ENCODE peak calls at places on chromosomes 2 and 18, in six cellular contexts. One of them, this sample, is unnamed.

GRCh38 chr2:239369631-239370161 is 31.1 kb downstream of the HDAC4 start:
- DNase-seq in PC-3: no peak
- DNase-seq in aorta: peak; percentile 61
- DNase-seq in body of pancreas: peak; percentile 56
- DNase-seq in psoas muscle: no peak
- DNase-seq in SJSA1: no peak
- DNase-seq in this sample: peak; percentile 28

GRCh38 chr2:10844083-10844482 is 31.5 kb upstream of the PDIA6 start:
- DNase-seq in PC-3: peak; percentile 36
- DNase-seq in aorta: peak; percentile 79
- DNase-seq in body of pancreas: peak; percentile 89
- DNase-seq in psoas muscle: peak; percentile 81
- DNase-seq in SJSA1: peak; percentile 33
- DNase-seq in this sample: peak; percentile 91

GRCh38 chr2:72947947-72948346 is 30.6 kb downstream of the EMX1 start:
- DNase-seq in PC-3: no peak
- DNase-seq in aorta: no peak
- DNase-seq in body of pancreas: no peak
- DNase-seq in psoas muscle: no peak
- DNase-seq in SJSA1: no peak
- DNase-seq in this sample: no peak

GRCh38 chr2:118123561-118124232 is 35.4 kb downstream of the INSIG2 start:
- DNase-seq in PC-3: peak; percentile 99
- DNase-seq in aorta: peak; percentile 76
- DNase-seq in body of pancreas: peak; percentile 51
- DNase-seq in psoas muscle: peak; percentile 19
- DNase-seq in SJSA1: no peak
- DNase-seq in this sample: no peak

GRCh38 chr2:234146087-234146826 is 95.8 kb downstream of the SPP2 start:
- DNase-seq in PC-3: peak; percentile 84
- DNase-seq in aorta: no peak
- DNase-seq in body of pancreas: peak; percentile 8
- DNase-seq in psoas muscle: no peak
- DNase-seq in SJSA1: peak; percentile 66
- DNase-seq in this sample: no peak

GRCh38 chr18:6752200-6752873 is 22.8 kb downstream of the ARHGAP28 start:
- DNase-seq in PC-3: no peak
- DNase-seq in aorta: no peak
- DNase-seq in body of pancreas: peak; percentile 3
- DNase-seq in psoas muscle: no peak
- DNase-seq in SJSA1: peak; percentile 49
- DNase-seq in this sample: no peak

GRCh38 chr2:186531257-186531775 is 45.3 kb downstream of the ZC3H15 start:
- DNase-seq in PC-3: no peak
- DNase-seq in aorta: no peak
- DNase-seq in body of pancreas: no peak
- DNase-seq in psoas muscle: no peak
- DNase-seq in SJSA1: no peak
- DNase-seq in this sample: no peak

GRCh38 chr2:27954771-27955384 is 64.3 kb downstream of the BABAM2 start:
- DNase-seq in PC-3: peak; percentile 94
- DNase-seq in aorta: no peak
- DNase-seq in body of pancreas: peak; percentile 59
- DNase-seq in psoas muscle: peak; percentile 59
- DNase-seq in SJSA1: peak; percentile 55
- DNase-seq in this sample: no peak

GRCh38 chr2:109270758-109271305 is 141.8 kb downstream of the SH3RF3 start:
- DNase-seq in PC-3: peak; percentile 8
- DNase-seq in aorta: no peak
- DNase-seq in body of pancreas: no peak
- DNase-seq in psoas muscle: no peak
- DNase-seq in SJSA1: no peak
- DNase-seq in this sample: peak; percentile 69

GRCh38 chr18:43869451-43870008 is 592.2 kb upstream of the SYT4 start:
- DNase-seq in PC-3: no peak
- DNase-seq in aorta: no peak
- DNase-seq in body of pancreas: no peak
- DNase-seq in psoas muscle: no peak
- DNase-seq in SJSA1: no peak
- DNase-seq in this sample: no peak

GRCh38 chr2:37675006-37675405 is 3.6 kb upstream of the CDC42EP3 start:
- DNase-seq in PC-3: no peak
- DNase-seq in aorta: no peak
- DNase-seq in body of pancreas: no peak
- DNase-seq in psoas muscle: no peak
- DNase-seq in SJSA1: no peak
- DNase-seq in this sample: no peak

GRCh38 chr2:121969155-121969554 is 213.7 kb downstream of the TSN start:
- DNase-seq in PC-3: no peak
- DNase-seq in aorta: no peak
- DNase-seq in body of pancreas: peak; percentile 19
- DNase-seq in psoas muscle: peak; percentile 44
- DNase-seq in SJSA1: no peak
- DNase-seq in this sample: peak; percentile 7

GRCh38 chr2:145220496-145220895 is 700.6 kb upstream of the ZEB2 start:
- DNase-seq in PC-3: no peak
- DNase-seq in aorta: no peak
- DNase-seq in body of pancreas: no peak
- DNase-seq in psoas muscle: no peak
- DNase-seq in SJSA1: no peak
- DNase-seq in this sample: no peak

GRCh38 chr2:7672027-7672684 is 754.9 kb downstream of the RNF144A start:
- DNase-seq in PC-3: peak; percentile 88
- DNase-seq in aorta: no peak
- DNase-seq in body of pancreas: peak; percentile 67
- DNase-seq in psoas muscle: peak; percentile 24
- DNase-seq in SJSA1: no peak
- DNase-seq in this sample: peak; percentile 75

GRCh38 chr2:96249654-96250053 is 16.1 kb downstream of the TMEM127 start:
- DNase-seq in PC-3: no peak
- DNase-seq in aorta: no peak
- DNase-seq in body of pancreas: no peak
- DNase-seq in psoas muscle: peak; percentile 37
- DNase-seq in SJSA1: no peak
- DNase-seq in this sample: no peak

GRCh38 chr2:106105151-106105922 is 88.8 kb downstream of the UXS1 start:
- DNase-seq in PC-3: no peak
- DNase-seq in aorta: no peak
- DNase-seq in body of pancreas: no peak
- DNase-seq in psoas muscle: no peak
- DNase-seq in SJSA1: no peak
- DNase-seq in this sample: no peak

GRCh38 chr2:85601771-85602475 is 575 bp downstream of the TMEM150A start:
- DNase-seq in PC-3: peak; percentile 41
- DNase-seq in aorta: peak; percentile 92
- DNase-seq in body of pancreas: peak; percentile 81
- DNase-seq in psoas muscle: peak; percentile 84
- DNase-seq in SJSA1: no peak
- DNase-seq in this sample: peak; percentile 68
- H3K4me1 ChIP-seq in PC-3: peaks cover 5% of the 10 kb centered on the region
- H3K4me1 ChIP-seq in aorta: peaks cover 8% of the 10 kb centered on the region
- H3K4me1 ChIP-seq in body of pancreas: peaks cover 79% of the 10 kb centered on the region
- H3K4me1 ChIP-seq in psoas muscle: peaks cover 56% of the 10 kb centered on the region
- H3K4me1 ChIP-seq in SJSA1: peaks cover 38% of the 10 kb centered on the region
- H3K4me1 ChIP-seq in this sample: peaks cover 24% of the 10 kb centered on the region

GRCh38 chr2:226176298-226176984 is 623.2 kb downstream of the IRS1 start:
- DNase-seq in PC-3: no peak
- DNase-seq in aorta: no peak
- DNase-seq in body of pancreas: no peak
- DNase-seq in psoas muscle: no peak
- DNase-seq in SJSA1: no peak
- DNase-seq in this sample: no peak
- H3K4me1 ChIP-seq in PC-3: peaks cover 9% of the 10 kb centered on the region
- H3K4me1 ChIP-seq in aorta: no peaks in the 10 kb centered on the region
- H3K4me1 ChIP-seq in body of pancreas: no peaks in the 10 kb centered on the region
- H3K4me1 ChIP-seq in psoas muscle: no peaks in the 10 kb centered on the region
- H3K4me1 ChIP-seq in SJSA1: peaks cover 9% of the 10 kb centered on the region
- H3K4me1 ChIP-seq in this sample: no peaks in the 10 kb centered on the region

DNA sequence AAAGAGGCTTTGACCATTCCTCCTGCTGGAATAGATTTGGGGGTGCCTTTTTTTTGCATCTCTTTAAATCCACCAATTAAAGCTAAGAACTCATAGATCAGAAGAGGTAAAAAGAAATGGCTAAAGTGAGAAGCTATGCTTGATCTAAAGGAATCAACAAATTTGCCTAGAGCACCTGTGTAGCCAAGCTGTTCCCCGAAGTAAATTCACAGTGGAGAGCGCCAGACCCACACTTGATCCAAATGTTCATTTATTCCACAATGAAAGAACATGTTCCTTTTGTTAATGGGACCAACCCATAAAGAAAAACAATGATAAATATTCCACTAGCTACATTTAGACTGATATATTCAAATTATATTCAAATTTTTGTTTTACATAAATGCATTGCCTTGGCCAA is 167.3 kb downstream of the PKP4 start:
- DNase-seq in PC-3: no peak
- DNase-seq in aorta: no peak
- DNase-seq in body of pancreas: no peak
- DNase-seq in psoas muscle: no peak
- DNase-seq in SJSA1: no peak
- DNase-seq in this sample: no peak
- H3K4me1 ChIP-seq in PC-3: peaks cover 5% of the 10 kb centered on the region
- H3K4me1 ChIP-seq in aorta: no peaks in the 10 kb centered on the region
- H3K4me1 ChIP-seq in body of pancreas: peaks cover 5% of the 10 kb centered on the region
- H3K4me1 ChIP-seq in psoas muscle: no peaks in the 10 kb centered on the region
- H3K4me1 ChIP-seq in SJSA1: peaks cover 6% of the 10 kb centered on the region
- H3K4me1 ChIP-seq in this sample: no peaks in the 10 kb centered on the region

DNA sequence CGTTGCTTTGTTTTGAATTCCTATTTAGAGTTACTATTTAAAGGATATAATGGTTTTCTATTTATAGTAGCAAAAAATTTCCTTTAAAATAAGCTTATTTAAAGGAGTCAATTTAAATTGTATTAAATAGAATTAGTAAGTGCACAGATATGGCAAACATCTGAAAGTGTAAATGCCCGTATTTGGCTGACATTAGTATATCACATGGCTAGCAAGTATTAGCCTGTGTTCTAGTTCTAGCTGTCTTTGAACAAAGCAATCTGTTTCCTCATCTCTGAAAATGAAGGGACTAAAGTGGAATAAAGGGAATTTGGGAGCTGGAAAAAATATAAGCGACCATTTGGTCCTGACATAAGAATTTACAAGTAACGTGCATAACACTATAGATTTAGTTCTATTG is 32.2 kb downstream of the PELI1 start:
- DNase-seq in PC-3: no peak
- DNase-seq in aorta: no peak
- DNase-seq in body of pancreas: no peak
- DNase-seq in psoas muscle: no peak
- DNase-seq in SJSA1: no peak
- DNase-seq in this sample: no peak
- H3K4me1 ChIP-seq in PC-3: peaks cover 29% of the 10 kb centered on the region
- H3K4me1 ChIP-seq in aorta: no peaks in the 10 kb centered on the region
- H3K4me1 ChIP-seq in body of pancreas: peaks cover 62% of the 10 kb centered on the region
- H3K4me1 ChIP-seq in psoas muscle: peaks cover 14% of the 10 kb centered on the region
- H3K4me1 ChIP-seq in SJSA1: peaks cover 22% of the 10 kb centered on the region
- H3K4me1 ChIP-seq in this sample: peaks cover 73% of the 10 kb centered on the region

GRCh38 chr2:84169871-84170270 is 289.2 kb downstream of the SUCLG1 start:
- DNase-seq in PC-3: no peak
- DNase-seq in aorta: no peak
- DNase-seq in body of pancreas: no peak
- DNase-seq in psoas muscle: no peak
- DNase-seq in SJSA1: no peak
- DNase-seq in this sample: no peak

GRCh38 chr2:84173041-84173440 is 286.0 kb downstream of the SUCLG1 start:
- DNase-seq in PC-3: no peak
- DNase-seq in aorta: no peak
- DNase-seq in body of pancreas: no peak
- DNase-seq in psoas muscle: no peak
- DNase-seq in SJSA1: no peak
- DNase-seq in this sample: no peak

GRCh38 chr2:84175970-84176369 is 283.1 kb downstream of the SUCLG1 start:
- DNase-seq in PC-3: no peak
- DNase-seq in aorta: no peak
- DNase-seq in body of pancreas: no peak
- DNase-seq in psoas muscle: no peak
- DNase-seq in SJSA1: no peak
- DNase-seq in this sample: no peak

GRCh38 chr2:84175340-84175739 is 283.7 kb downstream of the SUCLG1 start:
- DNase-seq in PC-3: no peak
- DNase-seq in aorta: no peak
- DNase-seq in body of pancreas: no peak
- DNase-seq in psoas muscle: no peak
- DNase-seq in SJSA1: no peak
- DNase-seq in this sample: no peak

GRCh38 chr2:84170979-84171378 is 288.1 kb downstream of the SUCLG1 start:
- DNase-seq in PC-3: no peak
- DNase-seq in aorta: no peak
- DNase-seq in body of pancreas: no peak
- DNase-seq in psoas muscle: no peak
- DNase-seq in SJSA1: no peak
- DNase-seq in this sample: no peak
- H3K4me1 ChIP-seq in PC-3: no peaks in the 10 kb centered on the region
- H3K4me1 ChIP-seq in aorta: no peaks in the 10 kb centered on the region
- H3K4me1 ChIP-seq in body of pancreas: no peaks in the 10 kb centered on the region
- H3K4me1 ChIP-seq in psoas muscle: no peaks in the 10 kb centered on the region
- H3K4me1 ChIP-seq in SJSA1: no peaks in the 10 kb centered on the region
- H3K4me1 ChIP-seq in this sample: no peaks in the 10 kb centered on the region

DNA sequence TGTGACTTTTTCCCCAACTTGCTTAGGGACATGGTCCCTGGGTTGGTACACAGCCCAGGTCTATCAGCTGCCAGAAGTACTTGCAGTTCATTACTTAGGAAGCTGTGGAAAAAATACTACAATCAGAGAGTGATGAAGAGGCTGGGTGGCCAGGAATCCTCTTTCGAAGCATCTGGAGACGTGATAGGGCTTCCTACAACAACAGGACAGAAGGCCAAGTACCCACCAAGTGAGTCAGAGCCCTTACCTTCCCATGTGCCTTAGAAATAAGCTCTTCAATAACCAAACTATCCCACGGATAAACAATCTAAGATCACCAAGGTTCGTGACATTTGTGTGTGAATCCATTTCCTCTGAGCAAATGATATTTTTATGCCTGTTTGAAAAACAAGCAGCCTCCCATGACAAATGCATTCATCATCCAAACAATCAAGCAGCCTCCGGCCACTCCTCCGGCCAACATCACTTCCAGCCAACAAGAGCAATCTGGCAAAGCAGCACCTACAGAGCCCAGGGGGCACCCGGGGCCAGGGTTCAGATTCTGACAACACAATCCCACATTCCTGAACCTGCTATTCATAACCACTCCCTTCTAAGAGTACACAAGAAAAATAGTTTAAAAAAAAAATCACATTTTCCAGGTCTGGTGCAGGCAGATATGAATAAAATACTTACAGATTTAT is 26.4 kb downstream of the TBC1D8 start:
- DNase-seq in PC-3: peak; percentile 99
- DNase-seq in aorta: peak; percentile 87
- DNase-seq in body of pancreas: peak; percentile 75
- DNase-seq in psoas muscle: peak; percentile 82
- DNase-seq in SJSA1: peak; percentile 99
- DNase-seq in this sample: no peak
- H3K4me1 ChIP-seq in PC-3: peaks cover 77% of the 10 kb centered on the region
- H3K4me1 ChIP-seq in aorta: peaks cover 5% of the 10 kb centered on the region
- H3K4me1 ChIP-seq in body of pancreas: peaks cover 93% of the 10 kb centered on the region
- H3K4me1 ChIP-seq in psoas muscle: peaks cover 66% of the 10 kb centered on the region
- H3K4me1 ChIP-seq in SJSA1: peaks cover 85% of the 10 kb centered on the region
- H3K4me1 ChIP-seq in this sample: peaks cover 27% of the 10 kb centered on the region

GRCh38 chr2:236169151-236169721 is 1.1 kb upstream of the GBX2 start:
- DNase-seq in PC-3: no peak
- DNase-seq in aorta: peak; percentile 58
- DNase-seq in body of pancreas: no peak
- DNase-seq in psoas muscle: no peak
- DNase-seq in SJSA1: no peak
- DNase-seq in this sample: no peak
- H3K4me1 ChIP-seq in PC-3: peaks cover 10% of the 10 kb centered on the region
- H3K4me1 ChIP-seq in aorta: no peaks in the 10 kb centered on the region
- H3K4me1 ChIP-seq in body of pancreas: peaks cover 58% of the 10 kb centered on the region
- H3K4me1 ChIP-seq in psoas muscle: peaks cover 20% of the 10 kb centered on the region
- H3K4me1 ChIP-seq in SJSA1: peaks cover 31% of the 10 kb centered on the region
- H3K4me1 ChIP-seq in this sample: peaks cover 39% of the 10 kb centered on the region